ENCODE peak calls at places on chromosome 3, in five cellular contexts. T, N, G, S and Z are unnamed samples.

GRCh38 chr3:169562988-169563774 is 100.3 kb downstream of the MECOM start:
- DNase-seq in G (no peak), N (no peak), T (no peak), S (no peak), Z (no peak)

GRCh38 chr3:184578218-184578617 is 16.6 kb downstream of the EPHB3 start:
- DNase-seq in N (no peak), T (no peak), G (no peak), S (no peak), Z (no peak)

GRCh38 chr3:138359549-138360271 is 11.3 kb downstream of the MRAS start:
- DNase-seq in N (no peak), S (no peak), G (no peak), T (no peak), Z (no peak)

GRCh38 chr3:147391726-147392082 is 14.6 kb downstream of the ZIC4 start:
- DNase-seq in S (no peak), T (no peak), N (no peak), G (no peak), Z (no peak)

GRCh38 chr3:131053021-131053420 is 26.3 kb downstream of the NEK11 start:
- DNase-seq in N (no peak), T (no peak), G (no peak), S (no peak), Z (no peak)

GRCh38 chr3:18234717-18235335 is 190.3 kb downstream of the SATB1 start:
- DNase-seq in T (peak; percentile 27), N (no peak), G (no peak), S (no peak), Z (no peak)

GRCh38 chr3:146375214-146375613 is 94.1 kb downstream of the PLSCR2 start:
- DNase-seq in S (no peak), N (no peak), T (no peak), G (no peak), Z (no peak)

GRCh38 chr3:35392187-35392586 is 247.1 kb upstream of the ARPP21 start:
- DNase-seq in G (no peak), T (no peak), S (no peak), N (no peak), Z (no peak)

GRCh38 chr3:159929181-159929893 is 59.3 kb upstream of the IL12A start:
- DNase-seq in T (no peak), N (no peak), G (no peak), S (peak; percentile 59), Z (no peak)

GRCh38 chr3:34011171-34012101 is 213.0 kb downstream of the PDCD6IP start:
- DNase-seq in S (no peak), T (no peak), G (no peak), N (no peak), Z (no peak)

GRCh38 chr3:4757949-4758855 is 221.0 kb upstream of the BHLHE40 start:
- DNase-seq in T (no peak), G (no peak), S (no peak), N (no peak), Z (no peak)

GRCh38 chr3:3196148-3196861 is 16.8 kb upstream of the CRBN start:
- DNase-seq in S (no peak), T (no peak), G (no peak), N (no peak), Z (no peak)

GRCh38 chr3:195823286-195823685 is 11.6 kb upstream of the MUC4 start:
- DNase-seq in T (no peak), N (peak; percentile 86), G (no peak), S (no peak), Z (peak; percentile 13)

GRCh38 chr3:125684199-125684598 is 88.9 kb upstream of the OSBPL11 start:
- DNase-seq in S (no peak), N (peak; percentile 37), T (no peak), G (no peak), Z (no peak)

GRCh38 chr3:46999516-47000197 is 20.2 kb downstream of the NBEAL2 start:
- DNase-seq in T (no peak), G (no peak), N (no peak), S (no peak), Z (no peak)

GRCh38 chr3:113005622-113006021 is 14.8 kb downstream of the GTPBP8 start:
- DNase-seq in T (no peak), N (no peak), G (no peak), S (no peak), Z (no peak)

GRCh38 chr3:131031660-131032059 is 5.0 kb downstream of the NEK11 start:
- DNase-seq in S (no peak), T (no peak), N (no peak), G (no peak), Z (no peak)

GRCh38 chr3:48299746-48300361 is 33.6 kb downstream of the SPINK8 start:
- DNase-seq in T (no peak), S (no peak), G (no peak), N (no peak), Z (no peak)

GRCh38 chr3:9468460-9468859 is 71.0 kb downstream of the SETD5 start:
- DNase-seq in S (no peak), G (no peak), T (no peak), N (no peak), Z (no peak)

GRCh38 chr3:57696861-57697321 is 4.0 kb upstream of the DENND6A start:
- DNase-seq in N (no peak), G (no peak), T (no peak), S (no peak), Z (no peak)

GRCh38 chr3:105504440-105504951 is 137.8 kb downstream of the ALCAM start:
- DNase-seq in N (no peak), G (no peak), T (no peak), S (no peak), Z (no peak)

GRCh38 chr3:53744351-53744750 is 101.9 kb downstream of the CHDH start:
- DNase-seq in S (no peak), N (no peak), G (no peak), T (no peak), Z (no peak)

GRCh38 chr3:194104041-194104751 is 31.8 kb upstream of the HES1 start:
- DNase-seq in G (no peak), T (no peak), S (no peak), N (no peak), Z (no peak)

GRCh38 chr3:107643038-107643883 is 120.5 kb downstream of the BBX start:
- DNase-seq in N (no peak), G (no peak), T (no peak), S (no peak), Z (no peak)

DNA sequence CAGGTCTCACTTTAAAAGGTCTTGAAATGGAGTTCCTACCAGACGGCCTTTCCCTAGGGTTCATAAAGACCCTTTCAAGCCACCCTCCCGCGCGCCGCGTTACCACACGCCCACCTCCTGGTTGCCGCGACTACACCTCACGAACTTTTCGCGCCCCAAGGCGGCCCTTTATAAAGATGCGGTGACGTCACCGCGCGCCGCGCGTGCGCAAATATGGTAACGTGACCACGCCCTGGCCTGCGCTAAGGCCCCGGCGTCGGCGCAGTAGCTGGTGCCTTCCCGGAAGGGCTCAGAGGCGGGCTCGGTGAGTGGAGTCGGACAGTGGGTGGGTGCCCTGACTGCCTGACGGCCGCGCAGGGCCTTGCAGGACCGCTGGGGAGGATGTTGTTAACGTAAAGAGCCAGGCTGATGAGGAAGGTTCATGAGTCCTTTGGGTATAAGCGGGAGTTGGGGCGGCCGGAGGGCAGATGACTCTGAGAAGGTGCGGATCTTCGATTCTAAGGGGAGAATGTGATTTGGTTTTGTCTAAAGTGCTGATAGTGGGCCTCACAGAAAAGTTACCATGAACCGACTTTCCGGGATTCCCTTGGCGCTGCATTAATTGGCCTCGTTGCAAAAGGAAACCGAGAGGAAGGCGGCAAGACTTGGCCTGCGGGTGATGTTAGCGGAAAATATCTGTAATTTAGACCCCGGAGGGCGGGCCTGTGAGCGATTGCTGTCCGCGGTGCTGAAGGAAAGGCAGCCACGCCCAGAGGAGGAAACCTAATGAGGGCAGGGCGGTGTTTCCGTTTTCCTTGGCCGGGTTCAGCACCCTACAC is 54.4 kb downstream of the FEZF2 start:
- DNase-seq in T (peak; percentile 81), N (peak; percentile 86), G (peak; percentile 86), S (peak; percentile 16), Z (peak; percentile 33)
- TF ChIP-seq CTCF in T (no peak), N (no peak), G (no peak), S (no peak), Z (no peak)

GRCh38 chr3:50594253-50594785 is 17.3 kb downstream of the CISH start:
- DNase-seq in S (no peak), G (no peak), N (no peak), T (no peak), Z (no peak)

GRCh38 chr3:50588759-50589433 is 19.6 kb downstream of the HEMK1 start:
- DNase-seq in S (no peak), T (no peak), N (no peak), G (no peak), Z (no peak)

GRCh38 chr3:50587806-50588758 is 18.8 kb downstream of the HEMK1 start:
- DNase-seq in G (no peak), S (no peak), T (no peak), N (no peak), Z (no peak)

GRCh38 chr3:50592568-50592967 is 19.0 kb downstream of the CISH start:
- DNase-seq in T (no peak), S (no peak), G (no peak), N (no peak), Z (no peak)

GRCh38 chr3:50591196-50591741 is 20.3 kb downstream of the CISH start:
- DNase-seq in G (no peak), N (no peak), S (no peak), T (no peak), Z (no peak)
- H3K4me3 ChIP-seq in G (no peak overlapping the region), N (no peak overlapping the region), S (no peak overlapping the region), T (no peak overlapping the region), Z (no peak overlapping the region)

GRCh38 chr3:186221733-186222378 is 113.0 kb upstream of the ETV5 start:
- DNase-seq in N (no peak), T (no peak), S (no peak), G (no peak), Z (no peak)

GRCh38 chr3:186219211-186219638 is 110.3 kb upstream of the ETV5 start:
- DNase-seq in N (no peak), T (peak; percentile 33), S (no peak), G (no peak), Z (no peak)

GRCh38 chr3:186220365-186220764 is 111.5 kb upstream of the ETV5 start:
- DNase-seq in T (no peak), N (no peak), G (no peak), S (no peak), Z (no peak)

GRCh38 chr3:186218423-186218822 is 109.5 kb upstream of the ETV5 start:
- DNase-seq in T (no peak), G (no peak), S (no peak), N (no peak), Z (no peak)

DNA sequence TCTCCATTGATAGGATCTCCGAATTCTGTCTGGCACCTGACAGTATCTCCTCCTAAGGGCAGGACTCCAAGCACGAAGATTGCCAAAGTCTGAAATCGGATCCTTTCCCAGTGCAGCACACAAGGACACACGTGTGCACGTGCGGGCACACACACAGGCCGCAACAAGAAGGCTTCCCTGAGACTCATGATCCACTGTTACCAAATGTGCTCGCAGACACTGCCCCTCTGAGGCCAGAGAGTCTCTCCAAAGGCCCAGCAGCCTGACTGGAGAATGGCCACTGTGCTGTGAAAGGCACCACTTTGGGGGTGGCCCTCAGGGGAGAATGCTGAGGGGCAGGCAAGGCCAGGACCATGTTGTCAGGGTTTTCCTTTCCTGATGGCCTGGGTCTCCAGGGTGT is 112.0 kb upstream of the ETV5 start:
- DNase-seq in S (no peak), T (no peak), G (no peak), N (no peak), Z (no peak)
- TF ChIP-seq CTCF in S (no peak), T (no peak), G (no peak), N (no peak), Z (peak; percentile 12)

DNA sequence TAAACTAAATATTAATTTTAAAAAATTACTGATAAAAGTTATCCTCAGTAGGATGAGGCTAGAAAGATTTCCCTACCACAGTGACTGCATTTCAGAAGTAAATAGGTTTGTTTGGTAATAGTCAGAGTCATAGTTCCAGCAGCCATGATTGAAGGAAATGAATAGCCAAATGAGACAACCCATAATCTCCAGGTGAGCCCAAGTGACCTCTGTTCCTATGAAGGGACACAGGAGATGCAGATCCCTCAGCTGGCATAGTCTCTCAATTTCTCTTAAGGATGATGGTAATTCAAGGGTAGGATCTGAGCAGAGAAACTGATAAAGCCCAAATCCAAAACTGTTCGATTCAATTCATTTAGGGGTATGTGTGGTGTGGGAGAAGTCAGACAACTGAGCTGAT is 461.8 kb downstream of the RAP2B start:
- DNase-seq in G (no peak), N (no peak), T (no peak), S (no peak), Z (no peak)
- H3K4me3 ChIP-seq in G (no peak overlapping the region), N (no peak overlapping the region), T (no peak overlapping the region), S (no peak overlapping the region), Z (no peak overlapping the region)